ENCODE peak calls at places on chromosomes 3 and 15, in five cellular contexts. J is RPMI8226, M is hypothalamus, G is HEK293T, Y is fibroblast of lung. X is an unnamed sample.

GRCh38 chr15:78175333-78175732 is 26.2 kb downstream of the IDH3A start:
- DNase-seq in J (peak), M (no peak), G (no peak), Y (no peak), X (no peak)

GRCh38 chr3:39781632-39782031 is 27.8 kb upstream of the MYRIP start:
- DNase-seq in J (no peak), M (no peak), G (no peak), Y (no peak), X (no peak)

GRCh38 chr3:180594631-180595348 is 7.2 kb upstream of the TTC14 start:
- DNase-seq in J (peak), M (no peak), G (no peak), Y (peak), X (peak)

GRCh38 chr15:90219421-90220141 is 14.2 kb downstream of the CIB1 start:
- DNase-seq in J (peak), M (no peak), G (peak), Y (no peak), X (peak)

GRCh38 chr15:31034152-31034551 is 42.7 kb upstream of the MTMR10 start:
- DNase-seq in J (no peak), M (no peak), G (no peak), Y (no peak), X (no peak)

GRCh38 chr15:59570364-59570763 is 41.2 kb upstream of the GCNT3 start:
- DNase-seq in J (no peak), M (no peak), G (no peak), Y (peak), X (no peak)

GRCh38 chr15:64522226-64522823 is 61.9 kb downstream of the ZNF609 start:
- DNase-seq in J (no peak), M (no peak), G (no peak), Y (peak), X (no peak)

GRCh38 chr3:4979401-4980228 is at the start of gene BHLHE40:
- DNase-seq in J (no peak), M (peak), G (no peak), Y (no peak), X (no peak)

GRCh38 chr15:88605507-88606436 is 15.4 kb upstream of the AEN start:
- DNase-seq in J (peak), M (peak), G (peak), Y (peak), X (no peak)

GRCh38 chr3:104596551-104596950 is 770.2 kb upstream of the ALCAM start:
- DNase-seq in J (peak), M (no peak), G (peak), Y (peak), X (peak)

GRCh38 chr15:49619226-49619625 is 1.4 kb downstream of the FAM227B start:
- DNase-seq in J (no peak), M (no peak), G (no peak), Y (no peak), X (no peak)

GRCh38 chr15:55108448-55108847 is 88.3 kb downstream of the RSL24D1 start:
- DNase-seq in J (no peak), M (no peak), G (no peak), Y (no peak), X (no peak)

GRCh38 chr15:68442041-68442440 is 10.1 kb upstream of the ITGA11 start:
- DNase-seq in J (no peak), M (no peak), G (no peak), Y (no peak), X (no peak)

GRCh38 chr15:85646538-85647091 is 148.1 kb downstream of the KLHL25 start:
- DNase-seq in J (no peak), M (no peak), G (no peak), Y (peak), X (no peak)

GRCh38 chr3:153070153-153070868 is 91.7 kb upstream of the RAP2B start:
- DNase-seq in J (peak), M (no peak), G (no peak), Y (peak), X (no peak)

GRCh38 chr15:72315706-72316370 is 4.1 kb downstream of the CELF6 start:
- DNase-seq in J (peak), M (no peak), G (no peak), Y (no peak), X (no peak)

GRCh38 chr3:189355481-189356201 is 183.9 kb downstream of the TPRG1 start:
- DNase-seq in J (no peak), M (no peak), G (no peak), Y (peak), X (no peak)

GRCh38 chr3:110901536-110901935 is 170.1 kb upstream of the NECTIN3 start:
- DNase-seq in J (no peak), M (no peak), G (no peak), Y (no peak), X (no peak)